ENCODE peak calls at places on chromosomes 5 and 9, in four cellular contexts. W, I, O and A are unnamed samples.

GRCh38 chr5:122864400-122864799 is 19.0 kb downstream of the SNX24 start:
- DNase-seq in W (no peak), I (no peak), O (no peak), A (no peak)

GRCh38 chr9:117734082-117734481 is 29.9 kb downstream of the TLR4 start:
- DNase-seq in W (no peak), I (no peak), O (no peak), A (no peak)

GRCh38 chr5:134374234-134374633 is 2.9 kb downstream of the UBE2B start:
- DNase-seq in W (no peak), I (no peak), O (no peak), A (no peak)

GRCh38 chr5:155522540-155522939 is 509.0 kb downstream of the KIF4B start:
- DNase-seq in W (no peak), I (no peak), O (no peak), A (no peak)

GRCh38 chr9:89352874-89353649 is 34.8 kb downstream of the SECISBP2 start:
- DNase-seq in W (no peak), I (no peak), O (no peak), A (no peak)

GRCh38 chr5:72790188-72790587 is 26.3 kb upstream of the TNPO1 start:
- DNase-seq in W (no peak), I (no peak), O (peak), A (no peak)

GRCh38 chr5:64518784-64519183 is 13.0 kb downstream of the RGS7BP start:
- DNase-seq in W (no peak), I (no peak), O (no peak), A (no peak)

GRCh38 chr5:139649082-139649991 is 1.2 kb downstream of the CXXC5 start:
- DNase-seq in W (no peak), I (peak), O (no peak), A (no peak)

GRCh38 chr5:102451082-102451481 is 47.7 kb downstream of the SLCO6A1 start:
- DNase-seq in W (no peak), I (no peak), O (no peak), A (no peak)

GRCh38 chr9:137277329-137278041 is at the start of gene TOR4A:
- DNase-seq in W (no peak), I (peak), O (peak), A (no peak)

GRCh38 chr9:123414226-123414625 is 58.2 kb downstream of the CRB2 start:
- DNase-seq in W (no peak), I (no peak), O (no peak), A (no peak)

GRCh38 chr5:59124983-59125960 is 542.4 kb downstream of the RAB3C start:
- DNase-seq in W (no peak), I (no peak), O (no peak), A (no peak)

GRCh38 chr5:59126665-59127354 is 543.9 kb downstream of the RAB3C start:
- DNase-seq in W (no peak), I (no peak), O (peak), A (no peak)

GRCh38 chr5:59125961-59126360 is 543.1 kb downstream of the RAB3C start:
- DNase-seq in W (no peak), I (no peak), O (no peak), A (no peak)

GRCh38 chr5:59119480-59119879 is 536.6 kb downstream of the RAB3C start:
- DNase-seq in W (no peak), I (no peak), O (no peak), A (no peak)

GRCh38 chr5:59123595-59124561 is 541.0 kb downstream of the RAB3C start:
- DNase-seq in W (no peak), I (no peak), O (no peak), A (no peak)
- TF ChIP-seq CTCF in W (no peak), I (no peak), O (no peak), A (no peak)

GRCh38 chr5:41345295-41345694 is 132.0 kb upstream of the C6 start:
- DNase-seq in W (no peak), I (no peak), O (no peak), A (no peak)

GRCh38 chr5:41349846-41350245 is 136.5 kb upstream of the C6 start:
- DNase-seq in W (no peak), I (no peak), O (no peak), A (no peak)

GRCh38 chr5:41347569-41347968 is 134.2 kb upstream of the C6 start:
- DNase-seq in W (no peak), I (no peak), O (no peak), A (no peak)

GRCh38 chr5:41346609-41347008 is 133.3 kb upstream of the C6 start:
- DNase-seq in W (no peak), I (no peak), O (no peak), A (peak)
- TF ChIP-seq CTCF in W (no peak), I (no peak), O (no peak), A (no peak)

GRCh38 chr5:113042491-113043243 is 66.1 kb downstream of the DCP2 start:
- DNase-seq in W (no peak), I (no peak), O (no peak), A (no peak)
- TF ChIP-seq CTCF in W (no peak), I (no peak), O (no peak), A (no peak)

GRCh38 chr5:55225346-55225745 is 1.8 kb downstream of the MCIDAS start:
- DNase-seq in W (no peak), I (no peak), O (no peak), A (no peak)

GRCh38 chr5:55226027-55226933 is 835 bp downstream of the MCIDAS start:
- DNase-seq in W (peak), I (no peak), O (peak), A (no peak)

GRCh38 chr5:55226934-55227737 is at the start of gene MCIDAS:
- DNase-seq in W (no peak), I (peak), O (no peak), A (no peak)

GRCh38 chr5:55230086-55230629 is 3.0 kb upstream of the MCIDAS start:
- DNase-seq in W (no peak), I (no peak), O (no peak), A (no peak)

GRCh38 chr5:55227738-55228430 is 769 bp upstream of the MCIDAS start:
- DNase-seq in W (no peak), I (no peak), O (no peak), A (no peak)
- TF ChIP-seq CTCF in W (no peak), I (no peak), O (no peak), A (no peak)

GRCh38 chr9:86903461-86904010 is 43.8 kb downstream of the GAS1 start:
- DNase-seq in W (no peak), I (no peak), O (no peak), A (no peak)

GRCh38 chr9:86908261-86908660 is 39.0 kb downstream of the GAS1 start:
- DNase-seq in W (no peak), I (no peak), O (no peak), A (no peak)

GRCh38 chr9:86901511-86901910 is 45.8 kb downstream of the GAS1 start:
- DNase-seq in W (no peak), I (no peak), O (no peak), A (no peak)

GRCh38 chr9:86907346-86907745 is 40.0 kb downstream of the GAS1 start:
- DNase-seq in W (no peak), I (no peak), O (no peak), A (peak)

GRCh38 chr9:86902606-86903460 is 44.5 kb downstream of the GAS1 start:
- DNase-seq in W (no peak), I (no peak), O (no peak), A (no peak)
- TF ChIP-seq CTCF in W (no peak), I (no peak), O (no peak), A (no peak)

GRCh38 chr5:6544561-6544935 is 88.3 kb downstream of the NSUN2 start:
- DNase-seq in W (no peak), I (no peak), O (no peak), A (no peak)
- TF ChIP-seq CTCF in W (no peak), I (no peak), O (no peak), A (no peak)

DNA sequence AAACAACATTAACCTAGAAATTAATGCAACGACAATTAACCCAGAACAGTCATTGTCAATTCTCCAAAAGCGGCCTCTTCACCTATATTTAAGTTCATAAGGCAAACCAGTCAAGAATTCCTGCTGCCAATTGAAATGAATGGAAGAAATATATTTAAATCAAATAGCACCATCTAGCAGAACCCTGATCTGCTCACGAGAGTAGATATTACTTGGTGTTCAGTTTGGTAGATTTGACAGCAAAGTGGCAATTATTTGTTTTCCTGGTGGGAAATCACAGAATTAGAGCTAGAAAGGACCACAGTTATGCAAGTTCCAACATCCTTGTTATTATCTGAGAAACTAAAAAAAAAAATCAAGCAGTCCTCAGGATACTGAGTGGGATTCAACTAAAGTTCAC is 2.3 kb downstream of the SSBP2 start:
- DNase-seq in W (no peak), I (no peak), O (no peak), A (no peak)
- TF ChIP-seq CTCF in W (peak), I (no peak), O (no peak), A (no peak)

GRCh38 chr9:112162644-112163413 is 12.3 kb downstream of the SUSD1 start:
- DNase-seq in W (no peak), I (no peak), O (no peak), A (no peak)

GRCh38 chr9:112170235-112170634 is 4.9 kb downstream of the SUSD1 start:
- DNase-seq in W (no peak), I (no peak), O (no peak), A (no peak)

GRCh38 chr9:112169368-112169767 is 5.7 kb downstream of the SUSD1 start:
- DNase-seq in W (no peak), I (no peak), O (no peak), A (no peak)

GRCh38 chr9:112168197-112168596 is 6.9 kb downstream of the SUSD1 start:
- DNase-seq in W (no peak), I (no peak), O (no peak), A (no peak)

DNA sequence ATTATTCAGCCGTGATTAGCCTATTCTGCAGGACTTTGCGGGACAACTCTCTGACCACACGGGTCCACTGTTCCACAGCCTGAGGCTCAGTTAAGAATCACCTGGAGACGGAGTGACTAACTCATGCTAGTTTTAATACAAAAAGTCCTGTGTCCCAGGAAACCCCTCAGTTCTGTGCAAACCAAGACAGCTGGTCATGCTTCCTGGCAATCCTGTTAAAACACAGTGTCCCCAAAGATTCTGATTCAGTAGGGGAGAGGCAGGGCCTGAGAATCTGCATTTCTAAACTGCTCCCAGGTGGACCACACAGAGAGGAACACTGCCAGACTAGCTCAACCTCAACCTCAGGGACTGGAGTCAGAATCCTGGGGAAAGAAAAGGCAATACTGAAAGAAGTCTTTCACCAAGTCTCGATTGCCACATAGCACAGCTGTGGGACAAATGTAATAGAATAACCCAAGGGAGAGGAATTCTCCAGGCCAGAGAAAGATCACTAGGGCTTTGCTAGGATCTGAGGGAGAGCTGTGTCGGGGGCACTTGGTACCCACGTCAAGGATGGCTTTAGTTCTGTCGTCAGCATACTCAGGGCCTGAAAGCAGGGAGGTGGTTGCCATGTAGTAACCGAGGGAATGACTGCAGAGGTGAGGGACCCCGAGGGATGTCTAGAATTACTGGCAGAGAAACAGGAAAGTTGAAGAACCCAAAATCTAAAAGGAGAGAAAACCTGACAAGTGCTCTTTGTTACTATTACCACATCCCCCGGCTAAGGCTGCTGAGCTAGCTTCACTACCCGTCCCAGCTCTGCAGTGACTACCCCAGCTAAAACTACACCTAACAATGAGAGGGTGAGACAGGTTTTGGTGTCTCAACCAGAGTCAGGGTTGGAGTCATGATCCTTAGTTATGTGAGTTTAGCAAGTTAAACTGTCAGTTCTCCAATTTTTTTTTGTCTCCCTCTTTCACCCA is 8.6 kb downstream of the SUSD1 start:
- DNase-seq in W (no peak), I (no peak), O (peak), A (peak)
- TF ChIP-seq CTCF in W (no peak), I (peak), O (no peak), A (peak)

GRCh38 chr9:75964431-75964830 is 74.0 kb downstream of the PCSK5 start:
- DNase-seq in W (no peak), I (no peak), O (no peak), A (no peak)
- TF ChIP-seq CTCF in W (no peak), I (no peak), O (no peak), A (no peak)

DNA sequence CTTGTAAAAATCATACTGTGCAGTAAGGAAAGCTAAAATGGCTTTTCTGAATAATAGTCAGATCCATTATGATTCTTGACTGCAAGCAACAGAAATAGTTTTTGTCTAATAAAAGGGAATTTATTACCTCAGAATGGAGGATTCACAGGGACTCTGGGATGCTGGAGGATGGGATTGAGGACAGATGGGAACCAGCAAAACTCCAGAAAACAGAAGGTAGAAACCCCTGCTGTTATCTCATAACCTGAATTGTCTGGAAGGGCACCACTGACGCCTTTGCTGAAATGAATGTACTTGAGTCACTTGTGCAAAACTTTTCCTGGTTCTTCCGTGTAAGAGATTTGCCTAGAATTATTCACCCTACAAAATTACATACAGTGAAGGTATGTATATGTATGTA is 58.6 kb upstream of the DMAC1 start:
- DNase-seq in W (no peak), I (no peak), O (no peak), A (no peak)
- TF ChIP-seq CTCF in W (no peak), I (no peak), O (no peak), A (no peak)